ENCODE peak calls at places on chromosomes 1 and 21, in four cellular contexts. One of them, this sample, is unnamed. For H3K27me3, the result is how much of the 10 kb centered on the place peaks cover.

GRCh38 chr1:22710688-22711024 is at the start of gene EPHB2:
- DNase-seq in H9: no peak
- DNase-seq in BJ: no peak
- DNase-seq in aorta: no peak
- DNase-seq in this sample: peak

GRCh38 chr1:31155216-31155806 is 84.4 kb downstream of the NKAIN1 start:
- DNase-seq in BJ: no peak
- DNase-seq in aorta: peak
- DNase-seq in H9: peak
- DNase-seq in this sample: peak

GRCh38 chr1:100249155-100249536 is 488 bp downstream of the DBT start:
- DNase-seq in H9: no peak
- DNase-seq in aorta: no peak
- DNase-seq in BJ: no peak
- DNase-seq in this sample: no peak

GRCh38 chr1:10549919-10550656 is 75.3 kb downstream of the PEX14 start:
- DNase-seq in aorta: no peak
- DNase-seq in BJ: peak
- DNase-seq in H9: no peak
- DNase-seq in this sample: no peak

GRCh38 chr1:72280714-72281113 is 1.6 kb downstream of the NEGR1 start:
- DNase-seq in BJ: no peak
- DNase-seq in H9: no peak
- DNase-seq in aorta: no peak
- DNase-seq in this sample: no peak

GRCh38 chr1:84037758-84038611 is 39.1 kb upstream of the TTLL7 start:
- DNase-seq in H9: no peak
- DNase-seq in BJ: no peak
- DNase-seq in aorta: no peak
- DNase-seq in this sample: no peak

GRCh38 chr1:113686891-113687624 is 72.2 kb downstream of the PHTF1 start:
- DNase-seq in aorta: no peak
- DNase-seq in H9: no peak
- DNase-seq in BJ: peak
- DNase-seq in this sample: no peak

GRCh38 chr1:222918746-222919477 is 104.1 kb downstream of the DISP1 start:
- DNase-seq in H9: no peak
- DNase-seq in BJ: no peak
- DNase-seq in aorta: no peak
- DNase-seq in this sample: no peak

GRCh38 chr1:209072481-209072880 is 511.0 kb upstream of the CAMK1G start:
- DNase-seq in H9: no peak
- DNase-seq in BJ: peak
- DNase-seq in aorta: no peak
- DNase-seq in this sample: no peak

GRCh38 chr1:224052767-224053166 is 61.1 kb upstream of the FBXO28 start:
- DNase-seq in BJ: no peak
- DNase-seq in aorta: no peak
- DNase-seq in H9: no peak
- DNase-seq in this sample: no peak

GRCh38 chr1:3038571-3039181 is 17.4 kb downstream of the ACTRT2 start:
- DNase-seq in H9: no peak
- DNase-seq in aorta: no peak
- DNase-seq in BJ: no peak
- DNase-seq in this sample: no peak

GRCh38 chr1:106952766-106953165 is 103.7 kb upstream of the PRMT6 start:
- DNase-seq in aorta: no peak
- DNase-seq in H9: no peak
- DNase-seq in BJ: no peak
- DNase-seq in this sample: no peak

DNA sequence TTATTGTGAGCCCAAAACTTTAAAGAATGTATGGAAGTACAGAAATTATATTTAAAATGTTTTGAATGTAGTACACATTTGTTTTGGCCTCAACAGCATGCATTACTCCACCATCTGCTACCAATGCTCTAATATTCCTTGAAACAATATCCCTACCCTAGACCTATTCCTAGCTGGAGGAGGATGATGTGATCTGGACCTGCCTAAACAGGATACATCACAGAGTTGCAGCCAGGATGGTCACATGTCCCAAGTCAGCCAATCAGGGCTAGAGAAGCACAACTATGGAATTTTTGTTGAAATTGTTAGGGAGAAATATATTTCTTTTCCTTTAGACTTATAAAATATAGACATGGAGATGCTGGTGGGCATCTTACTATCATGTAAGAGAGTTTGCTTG is 623.3 kb upstream of the NR5A2 start:
- DNase-seq in H9: no peak
- DNase-seq in BJ: no peak
- DNase-seq in aorta: no peak
- DNase-seq in this sample: no peak
- H3K27me3 ChIP-seq in H9: under half
- H3K27me3 ChIP-seq in BJ: under half
- H3K27me3 ChIP-seq in aorta: under half
- H3K27me3 ChIP-seq in this sample: under half

DNA sequence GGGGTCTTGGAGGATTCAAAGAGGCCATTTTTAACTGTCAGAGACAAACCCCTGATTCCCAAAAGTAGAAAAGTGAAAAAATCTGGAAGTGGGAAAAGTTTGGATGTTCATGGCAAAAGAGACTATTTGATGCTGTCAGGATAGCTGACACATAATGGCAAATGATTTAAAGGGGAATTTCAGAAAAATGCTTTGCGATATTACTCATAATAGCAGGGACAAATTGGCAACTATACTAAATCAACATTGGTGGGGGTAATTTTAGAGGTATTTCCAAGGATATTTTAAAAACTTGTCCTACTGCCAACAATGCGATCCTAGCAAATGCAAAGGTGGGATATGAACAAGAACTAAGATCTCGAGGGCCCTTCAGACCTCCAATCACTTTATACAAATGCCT is 5.3 kb upstream of the GSTM4 start:
- DNase-seq in aorta: no peak
- DNase-seq in BJ: no peak
- DNase-seq in H9: no peak
- DNase-seq in this sample: no peak
- H3K27me3 ChIP-seq in aorta: under half
- H3K27me3 ChIP-seq in BJ: under half
- H3K27me3 ChIP-seq in H9: under half
- H3K27me3 ChIP-seq in this sample: under half

GRCh38 chr1:25653558-25653957 is 37.0 kb downstream of the MAN1C1 start:
- DNase-seq in aorta: no peak
- DNase-seq in BJ: no peak
- DNase-seq in H9: peak
- DNase-seq in this sample: no peak
- H3K27me3 ChIP-seq in aorta: under half
- H3K27me3 ChIP-seq in BJ: under half
- H3K27me3 ChIP-seq in H9: under half
- H3K27me3 ChIP-seq in this sample: under half

GRCh38 chr1:44546403-44547053 is 127.8 kb downstream of the TMEM53 start:
- DNase-seq in BJ: no peak
- DNase-seq in H9: peak
- DNase-seq in aorta: no peak
- DNase-seq in this sample: no peak
- H3K27me3 ChIP-seq in BJ: under half
- H3K27me3 ChIP-seq in H9: under half
- H3K27me3 ChIP-seq in aorta: under half
- H3K27me3 ChIP-seq in this sample: under half

GRCh38 chr1:192070213-192070612 is 88.0 kb upstream of the RGS18 start:
- DNase-seq in H9: no peak
- DNase-seq in BJ: no peak
- DNase-seq in aorta: no peak
- DNase-seq in this sample: no peak
- H3K27me3 ChIP-seq in H9: under half
- H3K27me3 ChIP-seq in BJ: under half
- H3K27me3 ChIP-seq in aorta: under half
- H3K27me3 ChIP-seq in this sample: under half

GRCh38 chr1:201109651-201110050 is 2.6 kb downstream of the CACNA1S start:
- DNase-seq in BJ: no peak
- DNase-seq in aorta: no peak
- DNase-seq in H9: no peak
- DNase-seq in this sample: no peak

GRCh38 chr1:201108614-201109013 is 3.6 kb downstream of the CACNA1S start:
- DNase-seq in BJ: no peak
- DNase-seq in H9: no peak
- DNase-seq in aorta: no peak
- DNase-seq in this sample: no peak

GRCh38 chr1:201104141-201104540 is 8.1 kb downstream of the CACNA1S start:
- DNase-seq in aorta: no peak
- DNase-seq in H9: no peak
- DNase-seq in BJ: no peak
- DNase-seq in this sample: no peak

GRCh38 chr1:201103666-201104065 is 8.6 kb downstream of the CACNA1S start:
- DNase-seq in aorta: no peak
- DNase-seq in H9: no peak
- DNase-seq in BJ: no peak
- DNase-seq in this sample: no peak

GRCh38 chr1:201105688-201106087 is 6.5 kb downstream of the CACNA1S start:
- DNase-seq in aorta: no peak
- DNase-seq in H9: no peak
- DNase-seq in BJ: no peak
- DNase-seq in this sample: no peak
- H3K27me3 ChIP-seq in aorta: under half
- H3K27me3 ChIP-seq in H9: under half
- H3K27me3 ChIP-seq in BJ: under half
- H3K27me3 ChIP-seq in this sample: under half

GRCh38 chr1:38287547-38287946 is 241.0 kb upstream of the POU3F1 start:
- DNase-seq in aorta: no peak
- DNase-seq in H9: no peak
- DNase-seq in BJ: no peak
- DNase-seq in this sample: no peak
- H3K27me3 ChIP-seq in aorta: under half
- H3K27me3 ChIP-seq in H9: under half
- H3K27me3 ChIP-seq in BJ: under half
- H3K27me3 ChIP-seq in this sample: under half

DNA sequence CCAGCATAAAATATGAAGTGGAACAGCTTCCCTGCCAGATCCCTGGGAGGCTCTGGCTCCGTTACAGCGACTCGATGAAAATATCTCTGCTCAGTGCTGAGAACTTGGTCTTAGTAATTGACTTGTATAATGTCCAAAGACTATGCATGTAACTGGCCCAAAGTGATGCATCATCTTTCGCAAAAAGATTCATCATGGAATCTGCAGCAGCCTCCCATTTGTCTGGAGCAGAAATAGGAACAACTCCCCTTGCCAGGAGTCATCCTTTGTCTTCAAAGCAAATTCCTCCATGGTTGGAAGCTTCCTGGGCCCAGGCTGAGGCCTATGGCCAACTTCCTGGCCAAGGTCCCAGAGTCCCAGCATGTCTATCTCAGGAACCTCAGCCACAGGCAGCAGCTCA is 16.9 kb upstream of the SLC6A17 start:
- DNase-seq in aorta: no peak
- DNase-seq in H9: no peak
- DNase-seq in BJ: no peak
- DNase-seq in this sample: no peak
- H3K27me3 ChIP-seq in aorta: under half
- H3K27me3 ChIP-seq in H9: under half
- H3K27me3 ChIP-seq in BJ: under half
- H3K27me3 ChIP-seq in this sample: under half

GRCh38 chr21:34653522-34653921 is 15.3 kb upstream of the CLIC6 start:
- DNase-seq in BJ: no peak
- DNase-seq in aorta: no peak
- DNase-seq in H9: no peak
- DNase-seq in this sample: no peak

GRCh38 chr21:34651642-34652041 is 17.2 kb upstream of the CLIC6 start:
- DNase-seq in aorta: no peak
- DNase-seq in H9: no peak
- DNase-seq in BJ: no peak
- DNase-seq in this sample: no peak

GRCh38 chr21:34649400-34649799 is 19.4 kb upstream of the CLIC6 start:
- DNase-seq in H9: no peak
- DNase-seq in aorta: no peak
- DNase-seq in BJ: no peak
- DNase-seq in this sample: no peak

GRCh38 chr21:34648739-34649297 is 20.0 kb upstream of the CLIC6 start:
- DNase-seq in H9: no peak
- DNase-seq in BJ: no peak
- DNase-seq in aorta: no peak
- DNase-seq in this sample: no peak

DNA sequence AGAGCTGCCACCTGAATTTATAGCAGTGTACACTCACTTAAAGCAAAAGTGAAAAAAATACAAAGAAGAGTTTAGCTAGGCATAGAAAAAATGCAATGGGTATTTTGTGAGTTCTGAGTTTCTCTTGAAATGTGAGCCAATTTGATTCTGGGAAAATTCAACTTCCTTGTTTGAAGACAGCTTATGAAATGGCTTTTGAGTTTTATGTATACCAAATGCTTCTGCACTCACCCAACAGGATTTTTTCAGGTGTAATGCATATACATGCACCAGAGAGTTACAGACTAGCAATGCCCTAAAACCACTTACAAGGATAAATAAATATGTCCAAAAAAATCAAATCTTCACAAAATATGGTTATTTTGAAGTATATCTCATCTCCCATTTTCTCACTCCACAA is 17.8 kb upstream of the CLIC6 start:
- DNase-seq in H9: no peak
- DNase-seq in aorta: no peak
- DNase-seq in BJ: no peak
- DNase-seq in this sample: no peak
- H3K27me3 ChIP-seq in H9: under half
- H3K27me3 ChIP-seq in aorta: under half
- H3K27me3 ChIP-seq in BJ: under half
- H3K27me3 ChIP-seq in this sample: under half

DNA sequence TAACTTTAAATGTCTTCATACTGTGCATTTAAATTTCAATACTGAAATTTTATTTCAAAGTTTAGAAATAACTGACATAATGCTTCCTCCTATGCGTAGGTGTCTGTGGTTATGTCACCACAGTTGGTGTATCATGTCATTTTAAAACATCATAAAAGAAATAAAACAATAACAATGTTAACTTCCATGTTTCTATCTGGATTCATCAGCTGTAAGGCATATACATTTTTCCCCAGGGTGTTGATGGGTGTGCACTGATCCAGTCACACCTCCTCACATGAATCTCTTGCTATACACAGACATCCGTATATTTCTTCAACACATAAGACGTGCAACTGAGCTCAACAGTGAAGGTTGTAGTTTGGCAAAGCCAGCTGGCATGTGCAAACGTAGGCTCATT is 6.2 kb downstream of the KCNA3 start:
- DNase-seq in BJ: no peak
- DNase-seq in H9: no peak
- DNase-seq in aorta: no peak
- DNase-seq in this sample: no peak
- H3K27me3 ChIP-seq in BJ: under half
- H3K27me3 ChIP-seq in H9: under half
- H3K27me3 ChIP-seq in aorta: under half
- H3K27me3 ChIP-seq in this sample: under half